ENCODE peak calls at places on chromosomes 16 and 17, in four cellular contexts. One of them, this sample, is unnamed.
A peak's percentile ranks its signal among the peaks of the same experiment; 100 is the strongest.

GRCh38 chr17:40958086-40958953 is 8.4 kb downstream of the KRT39 start:
- DNase-seq in neural progenitor cell: no peak
- DNase-seq in heart left ventricle: no peak
- DNase-seq in PC-3: peak; percentile 82
- DNase-seq in this sample: no peak

GRCh38 chr16:78925071-78925714 is 675.3 kb downstream of the MAF start:
- DNase-seq in PC-3: no peak
- DNase-seq in heart left ventricle: no peak
- DNase-seq in neural progenitor cell: peak; percentile 28
- DNase-seq in this sample: no peak

GRCh38 chr16:72051818-72052217 is 2.5 kb upstream of the HP start:
- DNase-seq in neural progenitor cell: no peak
- DNase-seq in PC-3: no peak
- DNase-seq in heart left ventricle: no peak
- DNase-seq in this sample: no peak

GRCh38 chr16:27816561-27816960 is 247.0 kb downstream of the GSG1L start:
- DNase-seq in PC-3: no peak
- DNase-seq in heart left ventricle: no peak
- DNase-seq in neural progenitor cell: no peak
- DNase-seq in this sample: no peak

GRCh38 chr16:22727285-22728166 is 86.4 kb upstream of the HS3ST2 start:
- DNase-seq in PC-3: peak; percentile 40
- DNase-seq in neural progenitor cell: no peak
- DNase-seq in heart left ventricle: no peak
- DNase-seq in this sample: no peak

GRCh38 chr16:67561824-67562525 is 351 bp upstream of the CTCF start:
- DNase-seq in PC-3: peak; percentile 93
- DNase-seq in heart left ventricle: peak; percentile 97
- DNase-seq in neural progenitor cell: peak; percentile 98
- DNase-seq in this sample: peak; percentile 99

GRCh38 chr17:49076575-49077384 is 55.8 kb upstream of the B4GALNT2 start:
- DNase-seq in heart left ventricle: no peak
- DNase-seq in neural progenitor cell: no peak
- DNase-seq in PC-3: peak; percentile 97
- DNase-seq in this sample: peak; percentile 88

GRCh38 chr17:70080541-70081347 is 5.7 kb downstream of the KCNJ16 start:
- DNase-seq in neural progenitor cell: no peak
- DNase-seq in PC-3: no peak
- DNase-seq in heart left ventricle: no peak
- DNase-seq in this sample: no peak

GRCh38 chr17:37191219-37191618 is 184.6 kb upstream of the C17orf78 start:
- DNase-seq in heart left ventricle: no peak
- DNase-seq in neural progenitor cell: no peak
- DNase-seq in PC-3: peak; percentile 2
- DNase-seq in this sample: no peak

GRCh38 chr17:81582341-81582740 is 30.2 kb upstream of the FAAP100 start:
- DNase-seq in PC-3: peak; percentile 10
- DNase-seq in heart left ventricle: no peak
- DNase-seq in neural progenitor cell: no peak
- DNase-seq in this sample: no peak

GRCh38 chr17:70033165-70033564 is 41.9 kb upstream of the KCNJ16 start:
- DNase-seq in heart left ventricle: no peak
- DNase-seq in PC-3: no peak
- DNase-seq in neural progenitor cell: no peak
- DNase-seq in this sample: no peak

GRCh38 chr17:15343749-15344148 is 2.4 kb upstream of the TEKT3 start:
- DNase-seq in heart left ventricle: no peak
- DNase-seq in neural progenitor cell: no peak
- DNase-seq in PC-3: peak; percentile 42
- DNase-seq in this sample: peak; percentile 96

GRCh38 chr16:73066927-73067670 is 19.2 kb upstream of the ZFHX3 start:
- DNase-seq in heart left ventricle: no peak
- DNase-seq in PC-3: no peak
- DNase-seq in neural progenitor cell: peak; percentile 44
- DNase-seq in this sample: peak; percentile 70

GRCh38 chr16:53041196-53041977 is 11.3 kb downstream of the CHD9NB start:
- DNase-seq in neural progenitor cell: peak; percentile 40
- DNase-seq in heart left ventricle: peak; percentile 87
- DNase-seq in PC-3: no peak
- DNase-seq in this sample: peak; percentile 82

GRCh38 chr17:54544239-54544638 is 356.4 kb upstream of the TOM1L1 start:
- DNase-seq in neural progenitor cell: peak; percentile 63
- DNase-seq in PC-3: no peak
- DNase-seq in heart left ventricle: no peak
- DNase-seq in this sample: no peak

GRCh38 chr17:774320-774584 is 7.8 kb downstream of the GLOD4 start:
- DNase-seq in neural progenitor cell: no peak
- DNase-seq in PC-3: no peak
- DNase-seq in heart left ventricle: no peak
- DNase-seq in this sample: peak; percentile 72

GRCh38 chr16:27721548-27722265 is 171.8 kb downstream of the KATNIP start:
- DNase-seq in heart left ventricle: peak; percentile 69
- DNase-seq in neural progenitor cell: no peak
- DNase-seq in PC-3: no peak
- DNase-seq in this sample: no peak

GRCh38 chr16:65919116-65919515 is 447.4 kb upstream of the CDH5 start:
- DNase-seq in heart left ventricle: no peak
- DNase-seq in neural progenitor cell: no peak
- DNase-seq in PC-3: no peak
- DNase-seq in this sample: no peak

GRCh38 chr17:10735821-10736220 is 6.0 kb upstream of the TMEM220 start:
- DNase-seq in PC-3: no peak
- DNase-seq in neural progenitor cell: no peak
- DNase-seq in heart left ventricle: no peak
- DNase-seq in this sample: no peak

GRCh38 chr16:27769561-27770222 is 219.7 kb downstream of the KATNIP start:
- DNase-seq in heart left ventricle: no peak
- DNase-seq in PC-3: peak; percentile 7
- DNase-seq in neural progenitor cell: no peak
- DNase-seq in this sample: peak; percentile 86

GRCh38 chr17:21841839-21842238 is 149.5 kb downstream of the KCNJ18 start:
- DNase-seq in neural progenitor cell: no peak
- DNase-seq in PC-3: no peak
- DNase-seq in heart left ventricle: no peak
- DNase-seq in this sample: no peak

GRCh38 chr17:62187681-62188080 is 122.6 kb upstream of the MED13 start:
- DNase-seq in PC-3: peak; percentile 58
- DNase-seq in heart left ventricle: no peak
- DNase-seq in neural progenitor cell: no peak
- DNase-seq in this sample: peak; percentile 79

GRCh38 chr17:65855245-65855644 is 293.8 kb upstream of the AXIN2 start:
- DNase-seq in PC-3: peak; percentile 98
- DNase-seq in neural progenitor cell: no peak
- DNase-seq in heart left ventricle: no peak
- DNase-seq in this sample: no peak

GRCh38 chr17:67759355-67760171 is 41.8 kb downstream of the NOL11 start:
- DNase-seq in PC-3: no peak
- DNase-seq in heart left ventricle: peak; percentile 50
- DNase-seq in neural progenitor cell: no peak
- DNase-seq in this sample: peak; percentile 71

GRCh38 chr17:81510524-81510797 is 2.1 kb downstream of the ACTG1 start:
- DNase-seq in neural progenitor cell: no peak
- DNase-seq in PC-3: no peak
- DNase-seq in heart left ventricle: no peak
- DNase-seq in this sample: no peak

GRCh38 chr16:85634747-85635544 is 21.8 kb downstream of the GSE1 start:
- DNase-seq in neural progenitor cell: no peak
- DNase-seq in PC-3: no peak
- DNase-seq in heart left ventricle: no peak
- DNase-seq in this sample: no peak
- TF ChIP-seq CTCF in neural progenitor cell: peak; percentile 54
- TF ChIP-seq CTCF in PC-3: peak; percentile 22
- TF ChIP-seq CTCF in heart left ventricle: no peak
- TF ChIP-seq CTCF in this sample: no peak

GRCh38 chr16:85163278-85164112 is 51.2 kb upstream of the CIBAR2 start:
- DNase-seq in neural progenitor cell: no peak
- DNase-seq in PC-3: no peak
- DNase-seq in heart left ventricle: no peak
- DNase-seq in this sample: peak; percentile 14
- H3K4me1 ChIP-seq in neural progenitor cell: peaks cover 8% of the 10 kb centered on the region
- H3K4me1 ChIP-seq in PC-3: no peaks in the 10 kb centered on the region
- H3K4me1 ChIP-seq in heart left ventricle: peaks cover 54% of the 10 kb centered on the region
- H3K4me1 ChIP-seq in this sample: peaks cover 26% of the 10 kb centered on the region

GRCh38 chr17:75751676-75752404 is 13.2 kb downstream of the GALK1 start:
- DNase-seq in PC-3: no peak
- DNase-seq in heart left ventricle: no peak
- DNase-seq in neural progenitor cell: no peak
- DNase-seq in this sample: peak; percentile 82

GRCh38 chr17:75753514-75754377 is 11.2 kb downstream of the GALK1 start:
- DNase-seq in PC-3: no peak
- DNase-seq in heart left ventricle: peak; percentile 77
- DNase-seq in neural progenitor cell: peak; percentile 89
- DNase-seq in this sample: peak; percentile 98

GRCh38 chr17:75750661-75751423 is 14.2 kb downstream of the GALK1 start:
- DNase-seq in PC-3: no peak
- DNase-seq in heart left ventricle: no peak
- DNase-seq in neural progenitor cell: no peak
- DNase-seq in this sample: peak; percentile 81

GRCh38 chr17:75753193-75753513 is 11.8 kb downstream of the GALK1 start:
- DNase-seq in neural progenitor cell: no peak
- DNase-seq in heart left ventricle: no peak
- DNase-seq in PC-3: no peak
- DNase-seq in this sample: no peak

GRCh38 chr17:75752405-75753192 is 12.4 kb downstream of the GALK1 start:
- DNase-seq in PC-3: no peak
- DNase-seq in heart left ventricle: no peak
- DNase-seq in neural progenitor cell: no peak
- DNase-seq in this sample: peak; percentile 84
- TF ChIP-seq CTCF in PC-3: no peak
- TF ChIP-seq CTCF in heart left ventricle: no peak
- TF ChIP-seq CTCF in neural progenitor cell: peak; percentile 10
- TF ChIP-seq CTCF in this sample: no peak

GRCh38 chr16:1612320-1613111 is at the start of gene CRAMP1:
- DNase-seq in PC-3: no peak
- DNase-seq in neural progenitor cell: peak; percentile 54
- DNase-seq in heart left ventricle: no peak
- DNase-seq in this sample: peak; percentile 92
- H3K4me1 ChIP-seq in PC-3: peaks cover 23% of the 10 kb centered on the region
- H3K4me1 ChIP-seq in neural progenitor cell: peaks cover 27% of the 10 kb centered on the region
- H3K4me1 ChIP-seq in heart left ventricle: peaks cover 46% of the 10 kb centered on the region
- H3K4me1 ChIP-seq in this sample: peaks cover 44% of the 10 kb centered on the region

This sample was measured in osteoblast.